ENCODE peak calls at places on chromosomes 2 and 18, in seven cellular contexts. W, D, G, L, O, Z and F are unnamed samples.

GRCh38 chr2:190359896-190360376 is 16.5 kb downstream of the INPP1 start:
- DNase-seq in W (peak), D (no peak), G (no peak), L (peak), O (no peak), Z (peak), F (no peak)

GRCh38 chr18:50877545-50878265 is 1.2 kb upstream of the ME2 start:
- DNase-seq in W (no peak), D (no peak), G (peak), L (no peak), O (no peak), Z (peak), F (no peak)

GRCh38 chr18:55998071-55998522 is 410.1 kb upstream of the TCF4 start:
- DNase-seq in W (peak), D (no peak), G (no peak), L (no peak), O (no peak), Z (peak), F (no peak)

GRCh38 chr2:195029804-195030654 is 627.0 kb upstream of the SLC39A10 start:
- DNase-seq in W (no peak), D (no peak), G (no peak), L (no peak), O (no peak), Z (peak), F (no peak)

GRCh38 chr2:51018145-51018544 is 13.8 kb downstream of the NRXN1 start:
- DNase-seq in W (no peak), D (no peak), G (no peak), L (no peak), O (no peak), Z (no peak), F (no peak)

GRCh38 chr18:23825496-23825895 is 136.2 kb downstream of the LAMA3 start:
- DNase-seq in W (no peak), D (no peak), G (no peak), L (no peak), O (no peak), Z (no peak), F (no peak)

GRCh38 chr2:20669609-20670314 is 2.8 kb downstream of the GDF7 start:
- DNase-seq in W (peak), D (no peak), G (no peak), L (no peak), O (no peak), Z (no peak), F (no peak)

GRCh38 chr2:24883946-24884345 is 36.1 kb downstream of the ADCY3 start:
- DNase-seq in W (no peak), D (no peak), G (no peak), L (no peak), O (no peak), Z (peak), F (no peak)

GRCh38 chr18:78522507-78522906 is 457.1 kb upstream of the SALL3 start:
- DNase-seq in W (no peak), D (no peak), G (no peak), L (no peak), O (no peak), Z (no peak), F (no peak)

DNA sequence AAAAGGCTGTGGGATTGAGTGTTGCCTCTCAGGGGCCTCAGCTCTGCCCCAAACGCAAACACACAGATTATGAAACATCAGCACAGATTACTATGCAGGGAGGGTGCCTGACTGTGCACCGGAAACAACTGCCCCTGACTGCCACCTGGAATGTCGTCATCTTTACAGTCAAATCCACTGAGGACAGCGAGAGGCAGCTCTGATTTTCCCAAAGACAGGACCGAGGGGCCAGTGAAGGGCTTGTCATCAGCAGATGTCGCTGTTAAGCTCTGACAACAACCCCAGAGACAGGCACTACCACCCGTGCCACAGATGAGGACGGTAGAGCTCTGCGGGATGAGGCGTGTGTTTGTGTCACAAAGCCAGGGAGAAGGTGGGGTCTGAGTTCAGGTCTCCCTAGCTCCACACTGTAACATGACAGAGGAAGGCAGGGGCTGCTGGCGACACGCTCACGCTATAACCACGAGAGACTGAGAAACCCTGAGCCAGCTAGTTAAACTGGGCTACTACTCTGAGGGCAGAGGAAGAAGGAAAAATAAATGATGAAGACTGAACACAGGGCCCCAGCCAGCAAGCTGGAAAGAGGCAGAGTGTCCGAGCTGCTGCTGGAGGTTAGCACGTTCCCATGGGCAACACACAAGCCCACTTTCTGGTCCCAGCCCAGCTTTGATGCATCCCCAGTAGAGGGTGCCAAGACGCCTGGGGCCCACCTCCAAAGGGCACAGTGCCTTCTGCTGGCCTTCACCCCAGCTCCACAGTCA is 47.0 kb downstream of the PARD6G start:
- DNase-seq in W (peak), D (no peak), G (peak), L (no peak), O (no peak), Z (no peak), F (no peak)
- TF ChIP-seq CTCF in W (peak), D (peak), G (peak), L (no peak), O (no peak), Z (peak), F (peak)

GRCh38 chr2:172427256-172427989 is at the start of gene ITGA6:
- DNase-seq in W (peak), D (no peak), G (peak), L (peak), O (peak), Z (peak), F (no peak)
- TF ChIP-seq CTCF in W (peak), D (peak), G (no peak), L (no peak), O (no peak), Z (no peak), F (peak)

GRCh38 chr18:62799977-62800376 is 84.6 kb downstream of the PHLPP1 start:
- DNase-seq in W (no peak), D (no peak), G (no peak), L (no peak), O (no peak), Z (no peak), F (no peak)

GRCh38 chr18:62797329-62797728 is 82.0 kb downstream of the PHLPP1 start:
- DNase-seq in W (no peak), D (no peak), G (no peak), L (no peak), O (no peak), Z (no peak), F (no peak)

GRCh38 chr18:62808116-62808515 is 92.8 kb downstream of the PHLPP1 start:
- DNase-seq in W (no peak), D (no peak), G (peak), L (no peak), O (no peak), Z (no peak), F (no peak)

GRCh38 chr18:62807406-62807805 is 92.1 kb downstream of the PHLPP1 start:
- DNase-seq in W (no peak), D (no peak), G (no peak), L (no peak), O (no peak), Z (no peak), F (no peak)

DNA sequence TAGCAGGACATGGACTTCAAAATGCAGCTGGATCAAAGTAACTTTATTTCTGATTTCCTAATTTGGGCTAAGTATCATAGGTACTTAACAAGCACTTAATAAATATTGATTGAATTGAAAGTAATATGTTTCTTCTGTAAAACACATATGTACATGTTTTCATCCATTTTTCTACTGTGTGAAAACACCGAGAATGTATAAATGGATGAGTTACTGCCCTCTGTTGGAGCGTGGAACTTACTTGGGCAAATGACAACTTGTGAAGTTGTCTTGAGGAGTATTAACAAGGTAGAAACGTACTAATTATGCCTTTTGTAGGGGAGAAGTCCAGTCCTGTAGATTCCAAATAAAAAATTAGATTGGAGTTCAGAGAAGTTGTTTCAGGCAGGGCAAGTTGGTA is 87.2 kb downstream of the PHLPP1 start:
- DNase-seq in W (no peak), D (no peak), G (no peak), L (no peak), O (no peak), Z (peak), F (no peak)
- TF ChIP-seq CTCF in W (peak), D (no peak), G (no peak), L (peak), O (no peak), Z (peak), F (peak)

GRCh38 chr2:164560181-164560792 is 61.0 kb downstream of the GRB14 start:
- DNase-seq in W (peak), D (no peak), G (peak), L (no peak), O (no peak), Z (peak), F (no peak)
- TF ChIP-seq CTCF in W (peak), D (peak), G (peak), L (peak), O (peak), Z (peak), F (peak)

GRCh38 chr18:36297419-36298112 is at the start of gene FHOD3:
- DNase-seq in W (peak), D (no peak), G (no peak), L (peak), O (peak), Z (peak), F (no peak)
- TF ChIP-seq CTCF in W (no peak), D (no peak), G (no peak), L (no peak), O (no peak), Z (no peak), F (no peak)

DNA sequence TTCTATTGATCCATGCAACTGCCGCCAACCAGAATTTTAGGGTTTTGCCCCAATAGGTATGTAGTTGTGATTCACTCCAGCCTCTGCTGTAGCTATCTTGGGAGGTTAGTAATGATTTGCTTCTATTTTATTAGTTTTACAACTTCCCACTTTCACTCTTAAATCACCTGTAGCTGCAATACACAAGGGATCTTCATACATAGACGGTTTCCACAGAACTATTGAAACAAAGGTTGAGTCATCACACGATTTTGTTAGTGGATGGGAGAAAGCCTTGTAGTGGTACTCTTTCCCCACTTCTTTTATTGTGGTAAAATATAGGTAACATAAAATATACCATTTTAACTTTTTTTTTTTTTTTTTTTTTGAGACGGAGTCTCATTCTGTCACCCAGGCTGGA is 104.2 kb upstream of the SPRED2 start:
- DNase-seq in W (no peak), D (no peak), G (peak), L (no peak), O (no peak), Z (no peak), F (no peak)
- TF ChIP-seq CTCF in W (no peak), D (no peak), G (no peak), L (no peak), O (no peak), Z (no peak), F (no peak)

GRCh38 chr2:211089127-211089526 is 532.7 kb downstream of the CPS1 start:
- DNase-seq in W (no peak), D (no peak), G (no peak), L (no peak), O (no peak), Z (no peak), F (no peak)

GRCh38 chr2:211093743-211094303 is 537.4 kb downstream of the CPS1 start:
- DNase-seq in W (peak), D (no peak), G (peak), L (no peak), O (no peak), Z (peak), F (no peak)
- TF ChIP-seq CTCF in W (peak), D (no peak), G (peak), L (no peak), O (peak), Z (peak), F (peak)

GRCh38 chr2:230299618-230300017 is 27.4 kb upstream of the SP140L start:
- DNase-seq in W (no peak), D (no peak), G (no peak), L (no peak), O (no peak), Z (no peak), F (no peak)

GRCh38 chr2:230296917-230297316 is 30.1 kb upstream of the SP140L start:
- DNase-seq in W (no peak), D (no peak), G (no peak), L (no peak), O (no peak), Z (no peak), F (no peak)

GRCh38 chr2:230295192-230295591 is 31.8 kb upstream of the SP140L start:
- DNase-seq in W (no peak), D (no peak), G (no peak), L (no peak), O (no peak), Z (no peak), F (no peak)
- TF ChIP-seq CTCF in W (no peak), D (no peak), G (no peak), L (no peak), O (no peak), Z (no peak), F (no peak)

DNA sequence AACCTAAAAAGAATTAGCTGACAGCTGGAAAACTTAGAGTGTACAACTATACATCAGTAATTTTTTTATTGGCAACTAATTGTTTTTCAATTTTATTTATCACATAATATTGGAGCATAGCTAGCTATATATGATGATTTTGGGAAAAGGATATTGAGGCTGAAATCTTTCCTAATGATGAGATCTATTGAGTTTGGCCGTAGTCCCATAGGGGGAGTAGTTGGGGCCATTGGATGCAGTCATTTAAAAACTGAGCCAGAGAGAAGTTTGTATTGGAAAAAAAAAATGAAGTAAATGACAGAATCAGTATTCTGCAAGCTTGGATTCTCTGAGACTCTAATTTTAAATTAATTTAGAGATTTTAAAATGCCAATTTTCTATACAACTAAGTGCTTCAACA is 179.8 kb downstream of the LTBP1 start:
- DNase-seq in W (peak), D (no peak), G (no peak), L (no peak), O (no peak), Z (no peak), F (no peak)
- TF ChIP-seq CTCF in W (peak), D (no peak), G (no peak), L (no peak), O (no peak), Z (no peak), F (peak)

GRCh38 chr18:5424903-5425302 is 118.9 kb downstream of the EPB41L3 start:
- DNase-seq in W (peak), D (no peak), G (peak), L (no peak), O (peak), Z (peak), F (no peak)
- TF ChIP-seq CTCF in W (peak), D (peak), G (peak), L (no peak), O (peak), Z (peak), F (peak)